ENCODE peak calls at places on chromosomes 3 and 15, in seven cellular contexts. B is erythroblast, P is GM10248, S is fibroblast of lung, A is A172, I is H54, T is RCC 7860. K is an unnamed sample.

GRCh38 chr15:85689729-85690128 is 105.0 kb downstream of the KLHL25 start:
- DNase-seq in B (peak; percentile 46), P (peak; percentile 42), S (peak; percentile 73), A (no peak), I (no peak), T (no peak), K (peak; percentile 73)

GRCh38 chr3:151579571-151580270 is 118.9 kb upstream of the IGSF10 start:
- DNase-seq in B (no peak), P (no peak), S (peak; percentile 44), A (no peak), I (no peak), T (no peak), K (no peak)

GRCh38 chr15:82539690-82540054 is 585 bp downstream of the RPS17 start:
- DNase-seq in B (no peak), P (no peak), S (no peak), A (no peak), I (no peak), T (no peak), K (no peak)

GRCh38 chr15:39804026-39804425 is 21.4 kb upstream of the FSIP1 start:
- DNase-seq in B (no peak), P (peak; percentile 31), S (peak; percentile 76), A (no peak), I (no peak), T (no peak), K (no peak)

GRCh38 chr3:75249005-75249404 is 415.1 kb upstream of the FRG2C start:
- DNase-seq in B (no peak), P (no peak), S (no peak), A (no peak), I (no peak), T (no peak), K (no peak)

GRCh38 chr3:37505415-37505814 is 331.0 kb upstream of the LRRFIP2 start:
- DNase-seq in B (no peak), P (no peak), S (no peak), A (no peak), I (no peak), T (no peak), K (no peak)

GRCh38 chr15:79832358-79832757 is 64.5 kb downstream of the MTHFS start:
- DNase-seq in B (no peak), P (no peak), S (no peak), A (no peak), I (no peak), T (no peak), K (no peak)

GRCh38 chr15:68227806-68228142 is 1.8 kb downstream of the CLN6 start:
- DNase-seq in B (peak; percentile 29), P (no peak), S (no peak), A (no peak), I (no peak), T (no peak), K (no peak)

GRCh38 chr3:58577269-58577821 is at the start of gene FAM107A:
- DNase-seq in B (no peak), P (no peak), S (peak; percentile 62), A (no peak), I (no peak), T (no peak), K (peak; percentile 60)

GRCh38 chr3:11543948-11544387 is 99.7 kb downstream of the VGLL4 start:
- DNase-seq in B (no peak), P (no peak), S (no peak), A (no peak), I (no peak), T (no peak), K (no peak)

GRCh38 chr15:101055411-101055810 is 136.3 kb downstream of the LRRK1 start:
- DNase-seq in B (no peak), P (no peak), S (no peak), A (no peak), I (no peak), T (no peak), K (no peak)

GRCh38 chr3:141477224-141477623 is 9.6 kb upstream of the RASA2 start:
- DNase-seq in B (no peak), P (no peak), S (peak; percentile 34), A (peak; percentile 93), I (peak; percentile 82), T (peak; percentile 84), K (peak; percentile 50)

GRCh38 chr3:50624634-50625033 is 7.7 kb downstream of the MAPKAPK3 start:
- DNase-seq in B (no peak), P (no peak), S (no peak), A (peak; percentile 46), I (no peak), T (peak; percentile 49), K (no peak)

GRCh38 chr3:111848246-111848645 is 10.8 kb upstream of the PHLDB2 start:
- DNase-seq in B (no peak), P (no peak), S (no peak), A (no peak), I (no peak), T (no peak), K (no peak)

GRCh38 chr15:87610366-87610765 is 646.2 kb downstream of the NTRK3 start:
- DNase-seq in B (peak; percentile 60), P (no peak), S (peak; percentile 32), A (peak; percentile 59), I (no peak), T (no peak), K (no peak)

GRCh38 chr3:21436846-21437245 is 314.2 kb downstream of the ZNF385D start:
- DNase-seq in B (no peak), P (no peak), S (no peak), A (no peak), I (no peak), T (no peak), K (no peak)

GRCh38 chr3:56923546-56924224 is 121.9 kb upstream of the ARHGEF3 start:
- DNase-seq in B (no peak), P (no peak), S (peak; percentile 48), A (peak; percentile 46), I (peak; percentile 56), T (peak; percentile 6), K (no peak)

GRCh38 chr3:125231895-125232294 is 19.3 kb upstream of the SLC12A8 start:
- DNase-seq in B (no peak), P (no peak), S (peak; percentile 74), A (peak; percentile 89), I (no peak), T (peak; percentile 45), K (no peak)

K was measured in posterior cingulate gyrus.